ENCODE peak calls at places on chromosomes 6 and 20, in seven cellular contexts. E is mucosa of descending colon, S is astrocyte of the cerebellum, R is GM12865, W is lower leg skin, G is right cardiac atrium, D is cardiac fibroblast. A is an unnamed sample.
A peak's percentile ranks its signal among the peaks of the same experiment; 100 is the strongest.

GRCh38 chr20:59120491-59120890 is 43.1 kb upstream of the ZNF831 start:
- DNase-seq in R (peak; percentile 44), W (no peak), E (no peak), G (no peak), D (no peak), S (no peak), A (no peak)

GRCh38 chr20:22795897-22796296 is 211.5 kb upstream of the FOXA2 start:
- DNase-seq in S (peak; percentile 94), R (no peak), G (no peak), W (peak; percentile 80), E (no peak), D (peak; percentile 99), A (peak; percentile 80)

GRCh38 chr20:4038047-4038459 is 22.7 kb upstream of the RNF24 start:
- DNase-seq in E (peak; percentile 68), R (peak; percentile 91), W (peak; percentile 78), S (peak; percentile 67), D (peak; percentile 65), G (peak; percentile 85), A (peak; percentile 65)

GRCh38 chr6:62441182-62441581 is 155.2 kb upstream of the KHDRBS2 start:
- DNase-seq in D (no peak), R (no peak), G (no peak), E (no peak), S (no peak), W (no peak), A (no peak)

GRCh38 chr6:80282913-80283554 is 176.6 kb downstream of the BCKDHB start:
- DNase-seq in R (no peak), D (peak; percentile 21), S (no peak), G (no peak), W (no peak), E (no peak), A (no peak)

GRCh38 chr20:57051096-57051495 is 215.3 kb downstream of the BMP7 start:
- DNase-seq in W (no peak), S (no peak), E (no peak), G (no peak), R (no peak), D (no peak), A (no peak)

GRCh38 chr6:160430203-160430602 is 82.0 kb downstream of the SLC22A3 start:
- DNase-seq in R (no peak), D (peak; percentile 8), W (no peak), E (no peak), S (no peak), G (no peak), A (no peak)

GRCh38 chr20:8043687-8044278 is 24.2 kb upstream of the TMX4 start:
- DNase-seq in G (no peak), W (peak; percentile 27), S (peak; percentile 43), R (peak; percentile 67), D (peak; percentile 76), E (no peak), A (no peak)

GRCh38 chr6:30885481-30885998 is 1.2 kb downstream of the DDR1 start:
- DNase-seq in W (peak; percentile 76), R (no peak), D (peak; percentile 18), S (no peak), E (peak; percentile 64), G (no peak), A (no peak)

DNA sequence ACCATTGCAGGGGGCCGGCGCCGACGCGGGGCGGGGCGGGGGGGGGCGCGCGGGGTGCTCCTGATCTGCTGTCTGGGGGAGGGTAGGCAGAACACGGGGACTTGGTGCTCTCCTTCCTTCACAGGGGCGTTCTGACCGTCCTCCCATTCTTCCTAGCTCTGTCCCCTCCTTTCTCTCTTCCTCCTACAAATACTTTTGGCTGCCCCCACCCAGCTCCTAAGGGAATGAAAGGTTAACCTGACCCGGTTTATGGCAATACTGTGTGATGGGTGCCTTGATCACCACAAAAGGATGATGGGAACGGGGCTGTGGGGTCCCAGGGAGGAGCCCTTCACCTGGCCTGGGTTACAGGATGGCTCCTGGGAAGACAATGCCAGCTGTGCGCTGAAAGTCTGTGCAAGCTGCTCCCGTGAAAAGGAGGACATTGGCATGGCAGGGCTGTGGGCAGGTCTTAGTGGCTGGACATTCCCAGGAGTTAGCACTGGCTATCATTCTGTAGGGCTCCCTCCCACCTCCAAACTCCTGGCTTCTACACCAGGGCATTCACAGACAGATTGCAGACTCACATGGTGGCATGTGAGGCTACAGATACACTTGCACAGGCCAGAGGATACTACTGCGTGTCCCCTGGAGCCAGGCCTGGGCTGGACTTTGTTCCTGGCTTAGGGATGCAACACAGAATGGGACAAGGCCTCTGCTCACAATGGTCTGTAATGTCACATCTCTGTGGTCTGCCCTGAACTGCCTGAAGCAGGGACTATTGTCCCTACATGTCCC is 1.9 kb upstream of the TPD52L2 start:
- DNase-seq in G (no peak), E (no peak), W (no peak), R (no peak), S (no peak), D (no peak), A (no peak)
- H3K4me3 ChIP-seq in G (no peak overlapping the region), E (no peak overlapping the region), W (no peak overlapping the region), R (peak overlapping the region; percentile 94), S (peak overlapping the region; percentile 95), D (peak overlapping the region; percentile 96), A (peak overlapping the region; percentile 98)

DNA sequence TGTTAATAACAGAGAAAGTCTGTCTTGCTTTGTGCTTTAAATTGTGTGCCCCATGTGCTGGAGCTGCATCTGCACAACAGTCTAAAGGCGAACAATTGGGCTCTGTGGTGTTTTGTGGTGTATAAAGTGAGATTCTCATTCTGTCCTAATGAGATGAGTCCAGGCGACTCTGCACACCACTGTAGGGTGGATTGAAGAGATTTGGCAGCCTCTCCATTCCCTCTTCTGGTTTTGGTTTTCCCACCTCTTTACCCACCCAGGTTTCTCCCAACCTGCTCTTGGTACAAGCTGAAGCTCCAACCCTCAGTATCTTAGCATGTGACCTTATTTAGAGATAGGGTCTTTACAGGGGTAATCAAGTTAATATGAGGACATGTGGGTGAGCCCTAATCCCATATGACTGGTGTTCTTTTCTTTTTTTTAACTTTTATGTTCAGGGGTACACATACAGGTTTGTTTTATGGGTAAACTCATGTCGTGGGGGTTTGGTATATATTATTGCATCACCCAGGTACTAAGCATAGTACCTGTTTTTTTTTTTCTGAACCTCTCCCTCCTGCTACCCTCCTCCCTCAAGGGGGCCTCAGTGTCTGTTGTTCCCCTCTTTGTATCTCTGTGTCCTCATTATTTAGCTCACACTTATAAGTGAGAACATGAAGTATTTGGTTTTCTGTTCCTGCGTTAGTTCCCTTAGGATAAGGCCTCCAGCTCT is 217.6 kb upstream of the DTNBP1 start:
- DNase-seq in S (no peak), R (no peak), G (no peak), E (no peak), W (no peak), D (no peak), A (no peak)
- H3K4me3 ChIP-seq in S (no peak overlapping the region), R (no peak overlapping the region), G (no peak overlapping the region), E (no peak overlapping the region), W (no peak overlapping the region), D (no peak overlapping the region), A (no peak overlapping the region)

DNA sequence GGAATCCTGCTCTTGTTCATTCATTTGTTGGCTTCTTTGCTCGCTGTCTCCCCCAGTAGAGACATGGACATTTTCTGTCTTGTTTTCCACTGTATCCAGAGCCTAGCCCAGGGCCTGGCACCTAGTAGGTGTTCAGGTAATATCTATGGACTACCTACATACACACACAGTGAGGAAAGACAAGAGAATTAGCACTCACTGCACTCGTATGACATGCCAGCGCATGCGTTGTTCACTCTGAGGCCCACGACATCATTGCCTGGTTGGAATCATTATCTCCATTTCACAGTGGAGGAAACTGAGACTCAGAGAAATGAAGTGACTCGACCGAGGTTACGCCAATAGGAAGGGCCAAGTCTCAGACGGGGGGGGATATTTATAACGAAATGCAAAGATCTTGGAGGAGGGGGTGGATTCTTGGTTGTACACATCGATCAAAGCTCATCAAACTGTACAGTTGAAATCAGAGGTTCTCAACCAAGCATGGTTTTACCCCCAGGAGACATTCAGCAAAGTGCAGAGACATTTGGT is 140.1 kb upstream of the PTPN1 start:
- DNase-seq in E (no peak), D (no peak), R (no peak), G (no peak), S (no peak), W (no peak), A (no peak)
- H3K4me3 ChIP-seq in E (no peak overlapping the region), D (no peak overlapping the region), R (no peak overlapping the region), G (no peak overlapping the region), S (no peak overlapping the region), W (no peak overlapping the region), A (no peak overlapping the region)

DNA sequence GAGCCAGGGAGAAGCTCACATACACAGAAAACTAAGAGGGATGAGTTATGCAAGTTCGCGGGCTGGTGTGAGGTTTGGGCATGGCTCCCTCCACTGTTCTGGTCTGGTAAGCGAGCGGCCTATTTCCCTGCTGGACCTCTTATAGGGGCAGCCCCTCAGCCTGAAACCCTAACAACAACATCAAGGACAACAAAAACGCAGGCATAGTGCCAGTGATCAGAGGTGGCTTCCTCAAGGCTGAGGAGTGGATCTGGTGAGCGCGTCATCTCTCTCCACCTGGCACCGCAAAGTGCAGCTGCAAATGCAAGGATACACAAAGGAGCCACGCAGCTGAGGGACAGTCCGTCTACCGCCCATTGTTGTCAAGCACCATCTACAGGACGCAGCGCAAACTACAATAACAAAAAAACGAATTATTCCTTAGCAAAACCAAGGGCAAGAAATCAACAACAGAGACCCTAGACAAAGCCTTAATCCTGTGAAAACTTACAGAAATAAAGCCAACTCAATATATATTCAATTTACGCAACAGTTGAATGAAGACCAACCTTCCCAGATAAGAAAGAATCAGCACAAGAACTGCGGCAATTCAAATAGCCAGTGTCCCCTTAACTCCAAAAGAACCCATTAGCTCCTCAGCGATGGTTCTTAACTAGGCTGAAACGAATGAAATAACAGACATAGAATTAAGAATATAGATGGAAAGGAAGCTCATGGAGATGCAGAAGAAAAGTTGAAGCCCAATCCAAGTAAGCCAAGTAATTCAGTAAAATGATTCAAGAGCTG is 9.2 kb upstream of the DEFB110 start:
- DNase-seq in D (no peak), W (no peak), E (no peak), S (no peak), R (peak; percentile 42), G (no peak), A (no peak)
- H3K4me3 ChIP-seq in D (no peak overlapping the region), W (no peak overlapping the region), E (no peak overlapping the region), S (no peak overlapping the region), R (no peak overlapping the region), G (no peak overlapping the region), A (no peak overlapping the region)

DNA sequence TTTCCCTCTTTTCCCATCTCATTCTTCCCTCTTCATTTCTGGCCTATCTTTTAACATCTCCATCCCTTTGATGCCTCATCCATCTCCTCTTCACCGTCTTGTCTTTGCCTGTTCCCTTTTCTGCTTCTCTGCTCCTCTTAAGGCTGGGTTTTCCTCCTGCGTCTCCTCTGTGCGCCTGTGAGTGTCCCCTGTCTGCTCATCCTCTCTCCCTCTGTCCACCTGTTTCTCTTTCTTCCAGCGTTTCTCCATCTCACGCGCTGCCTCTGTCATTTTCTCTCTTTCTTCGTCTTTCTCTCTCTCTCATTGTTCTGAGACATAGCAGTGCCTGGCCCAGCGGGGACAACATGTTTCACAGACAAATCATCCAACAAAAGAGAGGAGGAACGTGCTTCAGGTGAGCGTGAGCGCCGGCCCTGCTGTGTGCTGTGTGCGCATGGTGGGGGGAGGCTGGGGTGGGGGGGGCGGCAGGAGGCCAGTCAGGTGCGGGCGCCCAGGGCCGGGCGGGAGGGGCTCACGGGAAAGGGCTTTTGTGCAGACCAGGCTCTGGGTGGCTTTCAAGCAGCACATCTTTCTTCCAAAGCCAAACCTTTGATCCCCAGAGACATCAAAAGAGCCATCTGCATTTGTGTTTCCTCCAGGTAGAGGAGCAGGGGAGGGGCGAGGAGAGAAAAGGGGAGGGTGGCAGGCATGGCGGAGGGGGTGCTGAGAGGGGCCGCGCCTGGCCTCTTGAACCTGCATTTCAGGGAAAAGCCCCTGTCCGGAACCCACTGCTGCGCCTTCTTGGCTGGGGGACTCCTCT is 121.3 kb downstream of the VEGFA start:
- DNase-seq in W (no peak), S (no peak), D (no peak), R (no peak), E (no peak), G (no peak), A (no peak)
- H3K4me3 ChIP-seq in W (no peak overlapping the region), S (no peak overlapping the region), D (no peak overlapping the region), R (no peak overlapping the region), E (no peak overlapping the region), G (no peak overlapping the region), A (no peak overlapping the region)